ENCODE peak calls at places on chromosomes 1 and 21, in nine cellular contexts. One of them, this sample, is unnamed.
A peak's percentile ranks its signal among the peaks of the same experiment; 100 is the strongest.

GRCh38 chr1:38680801-38681510 is 178.6 kb downstream of the RRAGC start:
- DNase-seq in frontal cortex: no peak
- DNase-seq in astrocyte of the spinal cord: peak; percentile 1
- DNase-seq in naive thymus-derived CD4-positive, alpha-beta T cell: no peak
- DNase-seq in C1 segment of cervical spinal cord: no peak
- DNase-seq in NCI-H1092 treated with DMSO at 0.1 percent for 48 hours: no peak
- DNase-seq in GM12891: no peak
- DNase-seq in NCI-H2029: no peak
- DNase-seq in RWPE1: peak; percentile 39
- DNase-seq in this sample: no peak

GRCh38 chr1:20609541-20609940 is 20.6 kb downstream of the CDA start:
- DNase-seq in C1 segment of cervical spinal cord: no peak
- DNase-seq in NCI-H2029: no peak
- DNase-seq in NCI-H1092 treated with DMSO at 0.1 percent for 48 hours: no peak
- DNase-seq in RWPE1: no peak
- DNase-seq in GM12891: no peak
- DNase-seq in astrocyte of the spinal cord: no peak
- DNase-seq in naive thymus-derived CD4-positive, alpha-beta T cell: no peak
- DNase-seq in frontal cortex: no peak
- DNase-seq in this sample: no peak

GRCh38 chr1:177181631-177182291 is 11.0 kb downstream of the BRINP2 start:
- DNase-seq in RWPE1: peak; percentile 64
- DNase-seq in astrocyte of the spinal cord: peak; percentile 45
- DNase-seq in GM12891: peak; percentile 51
- DNase-seq in naive thymus-derived CD4-positive, alpha-beta T cell: peak; percentile 0
- DNase-seq in NCI-H1092 treated with DMSO at 0.1 percent for 48 hours: peak; percentile 81
- DNase-seq in C1 segment of cervical spinal cord: peak; percentile 66
- DNase-seq in frontal cortex: no peak
- DNase-seq in NCI-H2029: no peak
- DNase-seq in this sample: peak; percentile 13

GRCh38 chr1:112558634-112559033 is 49.9 kb downstream of the WNT2B start:
- DNase-seq in naive thymus-derived CD4-positive, alpha-beta T cell: no peak
- DNase-seq in C1 segment of cervical spinal cord: no peak
- DNase-seq in frontal cortex: no peak
- DNase-seq in RWPE1: no peak
- DNase-seq in NCI-H2029: no peak
- DNase-seq in astrocyte of the spinal cord: no peak
- DNase-seq in NCI-H1092 treated with DMSO at 0.1 percent for 48 hours: no peak
- DNase-seq in GM12891: no peak
- DNase-seq in this sample: no peak

GRCh38 chr1:19597463-19598309 is 46.4 kb upstream of the NBL1 start:
- DNase-seq in GM12891: peak; percentile 12
- DNase-seq in astrocyte of the spinal cord: peak; percentile 50
- DNase-seq in frontal cortex: peak; percentile 21
- DNase-seq in C1 segment of cervical spinal cord: peak; percentile 47
- DNase-seq in naive thymus-derived CD4-positive, alpha-beta T cell: peak; percentile 85
- DNase-seq in NCI-H1092 treated with DMSO at 0.1 percent for 48 hours: peak; percentile 33
- DNase-seq in RWPE1: peak; percentile 42
- DNase-seq in NCI-H2029: peak; percentile 6
- DNase-seq in this sample: peak; percentile 46

GRCh38 chr21:33212159-33212851 is 17.4 kb upstream of the IFNAR2 start:
- DNase-seq in C1 segment of cervical spinal cord: no peak
- DNase-seq in astrocyte of the spinal cord: peak; percentile 6
- DNase-seq in frontal cortex: no peak
- DNase-seq in GM12891: no peak
- DNase-seq in NCI-H1092 treated with DMSO at 0.1 percent for 48 hours: no peak
- DNase-seq in RWPE1: no peak
- DNase-seq in NCI-H2029: no peak
- DNase-seq in naive thymus-derived CD4-positive, alpha-beta T cell: peak; percentile 35
- DNase-seq in this sample: no peak

GRCh38 chr1:170145691-170146676 is at the start of gene NTMT2:
- DNase-seq in C1 segment of cervical spinal cord: no peak
- DNase-seq in NCI-H2029: no peak
- DNase-seq in naive thymus-derived CD4-positive, alpha-beta T cell: no peak
- DNase-seq in GM12891: no peak
- DNase-seq in frontal cortex: no peak
- DNase-seq in RWPE1: no peak
- DNase-seq in NCI-H1092 treated with DMSO at 0.1 percent for 48 hours: peak; percentile 86
- DNase-seq in astrocyte of the spinal cord: no peak
- DNase-seq in this sample: no peak

GRCh38 chr1:76281306-76281705 is 206.8 kb downstream of the ST6GALNAC3 start:
- DNase-seq in astrocyte of the spinal cord: no peak
- DNase-seq in naive thymus-derived CD4-positive, alpha-beta T cell: no peak
- DNase-seq in C1 segment of cervical spinal cord: peak; percentile 2
- DNase-seq in GM12891: no peak
- DNase-seq in frontal cortex: no peak
- DNase-seq in NCI-H2029: no peak
- DNase-seq in RWPE1: no peak
- DNase-seq in NCI-H1092 treated with DMSO at 0.1 percent for 48 hours: no peak
- DNase-seq in this sample: peak; percentile 86

GRCh38 chr1:8495928-8496401 is 178.1 kb downstream of the SLC45A1 start:
- DNase-seq in frontal cortex: no peak
- DNase-seq in astrocyte of the spinal cord: no peak
- DNase-seq in NCI-H2029: no peak
- DNase-seq in NCI-H1092 treated with DMSO at 0.1 percent for 48 hours: no peak
- DNase-seq in C1 segment of cervical spinal cord: no peak
- DNase-seq in RWPE1: no peak
- DNase-seq in naive thymus-derived CD4-positive, alpha-beta T cell: no peak
- DNase-seq in GM12891: no peak
- DNase-seq in this sample: no peak

GRCh38 chr1:165047985-165048384 is 308.5 kb downstream of the LMX1A start:
- DNase-seq in GM12891: no peak
- DNase-seq in C1 segment of cervical spinal cord: no peak
- DNase-seq in NCI-H1092 treated with DMSO at 0.1 percent for 48 hours: no peak
- DNase-seq in frontal cortex: no peak
- DNase-seq in NCI-H2029: no peak
- DNase-seq in RWPE1: no peak
- DNase-seq in naive thymus-derived CD4-positive, alpha-beta T cell: no peak
- DNase-seq in astrocyte of the spinal cord: no peak
- DNase-seq in this sample: no peak

GRCh38 chr1:227774051-227774720 is 39.0 kb downstream of the SNAP47 start:
- DNase-seq in NCI-H1092 treated with DMSO at 0.1 percent for 48 hours: peak; percentile 12
- DNase-seq in astrocyte of the spinal cord: no peak
- DNase-seq in RWPE1: no peak
- DNase-seq in C1 segment of cervical spinal cord: no peak
- DNase-seq in NCI-H2029: peak; percentile 41
- DNase-seq in GM12891: no peak
- DNase-seq in naive thymus-derived CD4-positive, alpha-beta T cell: peak; percentile 49
- DNase-seq in frontal cortex: no peak
- DNase-seq in this sample: no peak

GRCh38 chr1:185917646-185918045 is 183.5 kb downstream of the HMCN1 start:
- DNase-seq in C1 segment of cervical spinal cord: no peak
- DNase-seq in astrocyte of the spinal cord: peak; percentile 58
- DNase-seq in frontal cortex: no peak
- DNase-seq in naive thymus-derived CD4-positive, alpha-beta T cell: no peak
- DNase-seq in GM12891: no peak
- DNase-seq in NCI-H1092 treated with DMSO at 0.1 percent for 48 hours: no peak
- DNase-seq in RWPE1: peak; percentile 6
- DNase-seq in NCI-H2029: no peak
- DNase-seq in this sample: no peak

GRCh38 chr1:12666141-12666735 is 22.4 kb downstream of the AADACL4 start:
- DNase-seq in C1 segment of cervical spinal cord: no peak
- DNase-seq in RWPE1: no peak
- DNase-seq in astrocyte of the spinal cord: no peak
- DNase-seq in GM12891: no peak
- DNase-seq in NCI-H1092 treated with DMSO at 0.1 percent for 48 hours: no peak
- DNase-seq in NCI-H2029: no peak
- DNase-seq in naive thymus-derived CD4-positive, alpha-beta T cell: no peak
- DNase-seq in frontal cortex: no peak
- DNase-seq in this sample: no peak

GRCh38 chr1:153612111-153612754 is 704 bp downstream of the S100A16 start:
- DNase-seq in NCI-H2029: no peak
- DNase-seq in astrocyte of the spinal cord: peak; percentile 32
- DNase-seq in C1 segment of cervical spinal cord: no peak
- DNase-seq in naive thymus-derived CD4-positive, alpha-beta T cell: no peak
- DNase-seq in frontal cortex: no peak
- DNase-seq in NCI-H1092 treated with DMSO at 0.1 percent for 48 hours: no peak
- DNase-seq in RWPE1: no peak
- DNase-seq in GM12891: no peak
- DNase-seq in this sample: no peak

GRCh38 chr1:64745181-64745985 is 508 bp downstream of the RAVER2 start:
- DNase-seq in frontal cortex: peak; percentile 23
- DNase-seq in NCI-H1092 treated with DMSO at 0.1 percent for 48 hours: no peak
- DNase-seq in RWPE1: peak; percentile 21
- DNase-seq in C1 segment of cervical spinal cord: peak; percentile 30
- DNase-seq in GM12891: peak; percentile 11
- DNase-seq in NCI-H2029: peak; percentile 57
- DNase-seq in naive thymus-derived CD4-positive, alpha-beta T cell: peak; percentile 33
- DNase-seq in astrocyte of the spinal cord: peak; percentile 55
- DNase-seq in this sample: peak; percentile 53

GRCh38 chr1:200528838-200529565 is 91.5 kb downstream of the KIF14 start:
- DNase-seq in frontal cortex: no peak
- DNase-seq in naive thymus-derived CD4-positive, alpha-beta T cell: no peak
- DNase-seq in GM12891: no peak
- DNase-seq in astrocyte of the spinal cord: no peak
- DNase-seq in NCI-H1092 treated with DMSO at 0.1 percent for 48 hours: no peak
- DNase-seq in NCI-H2029: no peak
- DNase-seq in RWPE1: no peak
- DNase-seq in C1 segment of cervical spinal cord: peak; percentile 28
- DNase-seq in this sample: no peak

GRCh38 chr1:19080715-19081114 is 124.2 kb upstream of the IFFO2 start:
- DNase-seq in C1 segment of cervical spinal cord: no peak
- DNase-seq in NCI-H2029: no peak
- DNase-seq in RWPE1: no peak
- DNase-seq in GM12891: no peak
- DNase-seq in frontal cortex: no peak
- DNase-seq in astrocyte of the spinal cord: no peak
- DNase-seq in NCI-H1092 treated with DMSO at 0.1 percent for 48 hours: no peak
- DNase-seq in naive thymus-derived CD4-positive, alpha-beta T cell: no peak
- DNase-seq in this sample: no peak

GRCh38 chr1:2804628-2805351 is 3.3 kb upstream of the TTC34 start:
- DNase-seq in astrocyte of the spinal cord: no peak
- DNase-seq in NCI-H1092 treated with DMSO at 0.1 percent for 48 hours: no peak
- DNase-seq in RWPE1: no peak
- DNase-seq in NCI-H2029: no peak
- DNase-seq in naive thymus-derived CD4-positive, alpha-beta T cell: no peak
- DNase-seq in frontal cortex: no peak
- DNase-seq in GM12891: no peak
- DNase-seq in C1 segment of cervical spinal cord: no peak
- DNase-seq in this sample: no peak

GRCh38 chr1:169361281-169361680 is 6.3 kb downstream of the NME7 start:
- DNase-seq in frontal cortex: no peak
- DNase-seq in GM12891: no peak
- DNase-seq in C1 segment of cervical spinal cord: no peak
- DNase-seq in NCI-H2029: no peak
- DNase-seq in RWPE1: no peak
- DNase-seq in NCI-H1092 treated with DMSO at 0.1 percent for 48 hours: no peak
- DNase-seq in naive thymus-derived CD4-positive, alpha-beta T cell: no peak
- DNase-seq in astrocyte of the spinal cord: peak; percentile 19
- DNase-seq in this sample: no peak

GRCh38 chr1:40266786-40267535 is 8.9 kb downstream of the ZMPSTE24 start:
- DNase-seq in NCI-H1092 treated with DMSO at 0.1 percent for 48 hours: no peak
- DNase-seq in RWPE1: no peak
- DNase-seq in frontal cortex: no peak
- DNase-seq in NCI-H2029: no peak
- DNase-seq in C1 segment of cervical spinal cord: no peak
- DNase-seq in naive thymus-derived CD4-positive, alpha-beta T cell: no peak
- DNase-seq in astrocyte of the spinal cord: no peak
- DNase-seq in GM12891: no peak
- DNase-seq in this sample: no peak

GRCh38 chr1:52633291-52633754 is 355 bp downstream of the SHISAL2A start:
- DNase-seq in RWPE1: no peak
- DNase-seq in naive thymus-derived CD4-positive, alpha-beta T cell: no peak
- DNase-seq in NCI-H2029: no peak
- DNase-seq in GM12891: peak; percentile 30
- DNase-seq in frontal cortex: no peak
- DNase-seq in NCI-H1092 treated with DMSO at 0.1 percent for 48 hours: peak; percentile 3
- DNase-seq in C1 segment of cervical spinal cord: no peak
- DNase-seq in astrocyte of the spinal cord: no peak
- DNase-seq in this sample: no peak

GRCh38 chr1:243917177-243917862 is 67.3 kb upstream of the AKT3 start:
- DNase-seq in frontal cortex: peak; percentile 51
- DNase-seq in NCI-H1092 treated with DMSO at 0.1 percent for 48 hours: peak; percentile 51
- DNase-seq in GM12891: no peak
- DNase-seq in RWPE1: peak; percentile 52
- DNase-seq in C1 segment of cervical spinal cord: peak; percentile 11
- DNase-seq in astrocyte of the spinal cord: peak; percentile 75
- DNase-seq in NCI-H2029: no peak
- DNase-seq in naive thymus-derived CD4-positive, alpha-beta T cell: peak; percentile 18
- DNase-seq in this sample: peak; percentile 71

GRCh38 chr1:204025917-204026709 is 46.8 kb upstream of the SOX13 start:
- DNase-seq in RWPE1: no peak
- DNase-seq in C1 segment of cervical spinal cord: no peak
- DNase-seq in frontal cortex: no peak
- DNase-seq in GM12891: no peak
- DNase-seq in NCI-H1092 treated with DMSO at 0.1 percent for 48 hours: no peak
- DNase-seq in astrocyte of the spinal cord: no peak
- DNase-seq in NCI-H2029: no peak
- DNase-seq in naive thymus-derived CD4-positive, alpha-beta T cell: no peak
- DNase-seq in this sample: no peak

GRCh38 chr21:37904879-37905278 is 11.4 kb downstream of the KCNJ6 start:
- DNase-seq in astrocyte of the spinal cord: no peak
- DNase-seq in GM12891: no peak
- DNase-seq in C1 segment of cervical spinal cord: no peak
- DNase-seq in naive thymus-derived CD4-positive, alpha-beta T cell: no peak
- DNase-seq in NCI-H1092 treated with DMSO at 0.1 percent for 48 hours: peak; percentile 68
- DNase-seq in frontal cortex: no peak
- DNase-seq in NCI-H2029: peak; percentile 1
- DNase-seq in RWPE1: no peak
- DNase-seq in this sample: no peak

GRCh38 chr1:200496937-200497336 is 87.1 kb upstream of the ZNF281 start:
- DNase-seq in NCI-H1092 treated with DMSO at 0.1 percent for 48 hours: no peak
- DNase-seq in GM12891: no peak
- DNase-seq in frontal cortex: no peak
- DNase-seq in RWPE1: no peak
- DNase-seq in C1 segment of cervical spinal cord: no peak
- DNase-seq in NCI-H2029: no peak
- DNase-seq in astrocyte of the spinal cord: no peak
- DNase-seq in naive thymus-derived CD4-positive, alpha-beta T cell: no peak
- DNase-seq in this sample: no peak

GRCh38 chr1:32754282-32755097 is 51.9 kb upstream of the SYNC start:
- DNase-seq in C1 segment of cervical spinal cord: no peak
- DNase-seq in GM12891: no peak
- DNase-seq in astrocyte of the spinal cord: no peak
- DNase-seq in naive thymus-derived CD4-positive, alpha-beta T cell: peak; percentile 56
- DNase-seq in RWPE1: no peak
- DNase-seq in frontal cortex: no peak
- DNase-seq in NCI-H2029: no peak
- DNase-seq in NCI-H1092 treated with DMSO at 0.1 percent for 48 hours: peak; percentile 53
- DNase-seq in this sample: peak; percentile 81

GRCh38 chr21:35922618-35923017 is 137.7 kb downstream of the SETD4 start:
- DNase-seq in GM12891: no peak
- DNase-seq in RWPE1: no peak
- DNase-seq in NCI-H2029: no peak
- DNase-seq in frontal cortex: no peak
- DNase-seq in C1 segment of cervical spinal cord: no peak
- DNase-seq in astrocyte of the spinal cord: peak; percentile 64
- DNase-seq in NCI-H1092 treated with DMSO at 0.1 percent for 48 hours: no peak
- DNase-seq in naive thymus-derived CD4-positive, alpha-beta T cell: no peak
- DNase-seq in this sample: no peak

GRCh38 chr1:33334081-33334552 is 13.2 kb upstream of the A3GALT2 start:
- DNase-seq in C1 segment of cervical spinal cord: peak; percentile 61
- DNase-seq in GM12891: no peak
- DNase-seq in frontal cortex: no peak
- DNase-seq in astrocyte of the spinal cord: no peak
- DNase-seq in naive thymus-derived CD4-positive, alpha-beta T cell: no peak
- DNase-seq in NCI-H2029: no peak
- DNase-seq in RWPE1: no peak
- DNase-seq in NCI-H1092 treated with DMSO at 0.1 percent for 48 hours: no peak
- DNase-seq in this sample: no peak

This sample was measured in NCI-H2171 treated with DMSO at 0.1 percent for 48 hours.